ENCODE peak calls at places on chromosome 3, in five cellular contexts. R is HuH-7, V is cortex of kidney, O is GM23248, B is head of caudate nucleus. U is an unnamed sample.

GRCh38 chr3:51937611-51938450 is 3.9 kb downstream of the RRP9 start:
- DNase-seq in R (no peak), V (no peak), O (no peak), B (no peak), U (no peak)

GRCh38 chr3:161371441-161372320 is at the start of gene SPTSSB:
- DNase-seq in R (peak; percentile 44), V (no peak), O (peak; percentile 47), B (peak; percentile 71), U (peak; percentile 32)

GRCh38 chr3:39213613-39214012 is 21.2 kb upstream of the XIRP1 start:
- DNase-seq in R (no peak), V (no peak), O (no peak), B (no peak), U (no peak)

GRCh38 chr3:133386876-133387275 is 13.0 kb upstream of the BFSP2 start:
- DNase-seq in R (no peak), V (no peak), O (no peak), B (no peak), U (no peak)

GRCh38 chr3:8472549-8472948 is 29.1 kb upstream of the LMCD1 start:
- DNase-seq in R (no peak), V (no peak), O (no peak), B (no peak), U (no peak)

GRCh38 chr3:27220166-27220565 is 149.0 kb downstream of the NEK10 start:
- DNase-seq in R (no peak), V (no peak), O (peak; percentile 16), B (no peak), U (peak; percentile 19)

GRCh38 chr3:123419850-123420292 is 29.0 kb downstream of the ADCY5 start:
- DNase-seq in R (no peak), V (no peak), O (peak; percentile 6), B (peak; percentile 76), U (no peak)

GRCh38 chr3:65854606-65855304 is 184.0 kb downstream of the MAGI1 start:
- DNase-seq in R (no peak), V (no peak), O (peak; percentile 57), B (no peak), U (peak; percentile 50)

GRCh38 chr3:55556622-55557531 is 69.8 kb upstream of the WNT5A start:
- DNase-seq in R (no peak), V (no peak), O (peak; percentile 58), B (no peak), U (peak; percentile 45)

GRCh38 chr3:195219351-195220045 is 51.5 kb downstream of the XXYLT1 start:
- DNase-seq in R (no peak), V (no peak), O (no peak), B (peak; percentile 4), U (no peak)

GRCh38 chr3:52268036-52268435 is 10.4 kb downstream of the WDR82 start:
- DNase-seq in R (no peak), V (no peak), O (no peak), B (peak; percentile 55), U (no peak)

GRCh38 chr3:151201046-151201730 is 1.8 kb downstream of the GPR171 start:
- DNase-seq in R (no peak), V (no peak), O (no peak), B (no peak), U (no peak)

GRCh38 chr3:107523361-107524213 is 825 bp downstream of the BBX start:
- DNase-seq in R (peak; percentile 47), V (no peak), O (peak; percentile 71), B (peak; percentile 70), U (peak; percentile 64)

GRCh38 chr3:191026746-191027145 is 164.3 kb upstream of the GMNC start:
- DNase-seq in R (no peak), V (no peak), O (no peak), B (no peak), U (no peak)

GRCh38 chr3:183114374-183114773 is 15.1 kb upstream of the MCCC1 start:
- DNase-seq in R (no peak), V (no peak), O (no peak), B (no peak), U (no peak)

GRCh38 chr3:73605388-73605787 is 19.4 kb downstream of the PDZRN3 start:
- DNase-seq in R (no peak), V (no peak), O (peak; percentile 93), B (no peak), U (peak; percentile 33)

GRCh38 chr3:197189633-197190032 is 108.8 kb downstream of the DLG1 start:
- DNase-seq in R (no peak), V (no peak), O (no peak), B (no peak), U (peak; percentile 7)

U was measured in EL.